ENCODE peak calls at places on chromosome 20, in seven cellular contexts. A is stomach, V is right lobe of liver, F is ovary, T is sigmoid colon, Q is GM12892, I is NB4. K is an unnamed sample.

GRCh38 chr20:46823271-46823747 is 71.3 kb upstream of the EYA2 start:
- DNase-seq in A (peak), V (peak), F (no peak), T (no peak), Q (no peak), I (no peak), K (no peak)

GRCh38 chr20:24643731-24644130 is 174.3 kb downstream of the SYNDIG1 start:
- DNase-seq in A (no peak), V (no peak), F (no peak), T (no peak), Q (no peak), I (no peak), K (no peak)

GRCh38 chr20:48928832-48929725 is 7.6 kb downstream of the ARFGEF2 start:
- DNase-seq in A (no peak), V (no peak), F (peak), T (no peak), Q (no peak), I (no peak), K (no peak)

GRCh38 chr20:17017232-17017631 is 209.6 kb upstream of the PCSK2 start:
- DNase-seq in A (no peak), V (no peak), F (no peak), T (no peak), Q (no peak), I (no peak), K (no peak)

GRCh38 chr20:25418779-25419178 is 11.3 kb downstream of the GINS1 start:
- DNase-seq in A (no peak), V (no peak), F (no peak), T (no peak), Q (no peak), I (no peak), K (no peak)

GRCh38 chr20:46984391-46984790 is 89.7 kb downstream of the EYA2 start:
- DNase-seq in A (peak), V (no peak), F (no peak), T (no peak), Q (no peak), I (no peak), K (no peak)

GRCh38 chr20:38283236-38283635 is 20.7 kb upstream of the BPI start:
- DNase-seq in A (no peak), V (no peak), F (no peak), T (peak), Q (no peak), I (no peak), K (no peak)

GRCh38 chr20:34797012-34797720 is 28.3 kb downstream of the NCOA6 start:
- DNase-seq in A (no peak), V (no peak), F (no peak), T (no peak), Q (no peak), I (no peak), K (peak)

GRCh38 chr20:59827138-59828056 is 106.0 kb downstream of the SYCP2 start:
- DNase-seq in A (no peak), V (no peak), F (no peak), T (peak), Q (no peak), I (no peak), K (no peak)

GRCh38 chr20:49913399-49914047 is 1.8 kb downstream of the SPATA2 start:
- DNase-seq in A (no peak), V (peak), F (no peak), T (no peak), Q (no peak), I (no peak), K (no peak)

GRCh38 chr20:42634096-42634495 is 555.6 kb downstream of the PTPRT start:
- DNase-seq in A (no peak), V (no peak), F (no peak), T (no peak), Q (no peak), I (no peak), K (no peak)

GRCh38 chr20:63567382-63568169 is 6.5 kb downstream of the HELZ2 start:
- DNase-seq in A (peak), V (no peak), F (no peak), T (no peak), Q (peak), I (peak), K (no peak)

GRCh38 chr20:37803476-37804307 is 99.2 kb upstream of the VSTM2L start:
- DNase-seq in A (no peak), V (no peak), F (no peak), T (no peak), Q (peak), I (peak), K (no peak)

GRCh38 chr20:57664476-57664875 is 44.2 kb upstream of the ZBP1 start:
- DNase-seq in A (no peak), V (peak), F (no peak), T (peak), Q (no peak), I (no peak), K (no peak)

GRCh38 chr20:1866834-1867233 is 28.4 kb upstream of the SIRPA start:
- DNase-seq in A (no peak), V (no peak), F (no peak), T (no peak), Q (no peak), I (no peak), K (no peak)

GRCh38 chr20:472889-473292 is 10.6 kb upstream of the TBC1D20 start:
- DNase-seq in A (no peak), V (no peak), F (no peak), T (no peak), Q (no peak), I (no peak), K (no peak)

GRCh38 chr20:12762725-12763124 is 246.0 kb upstream of the SPTLC3 start:
- DNase-seq in A (no peak), V (no peak), F (no peak), T (no peak), Q (no peak), I (no peak), K (no peak)

GRCh38 chr20:48599748-48600469 is 227.9 kb downstream of the PREX1 start:
- DNase-seq in A (no peak), V (peak), F (no peak), T (peak), Q (no peak), I (no peak), K (no peak)

GRCh38 chr20:9280654-9281053 is 211.8 kb downstream of the PLCB4 start:
- DNase-seq in A (no peak), V (no peak), F (no peak), T (no peak), Q (no peak), I (no peak), K (no peak)

GRCh38 chr20:49276201-49276894 is 1.5 kb downstream of the ZNFX1 start:
- DNase-seq in A (no peak), V (no peak), F (no peak), T (no peak), Q (peak), I (peak), K (peak)

GRCh38 chr20:34863421-34863965 is 9.2 kb downstream of the GGT7 start:
- DNase-seq in A (no peak), V (no peak), F (no peak), T (no peak), Q (no peak), I (no peak), K (no peak)

GRCh38 chr20:11316244-11316643 is 601.4 kb upstream of the BTBD3 start:
- DNase-seq in A (no peak), V (no peak), F (no peak), T (no peak), Q (no peak), I (no peak), K (no peak)

GRCh38 chr20:4160761-4161305 is 145.5 kb upstream of the RNF24 start:
- DNase-seq in A (no peak), V (no peak), F (peak), T (peak), Q (no peak), I (no peak), K (peak)

GRCh38 chr20:3483784-3484183 is 13.0 kb downstream of the ATRN start:
- DNase-seq in A (no peak), V (no peak), F (no peak), T (no peak), Q (no peak), I (no peak), K (no peak)

GRCh38 chr20:24102290-24102689 is 113.7 kb upstream of the GGTLC1 start:
- DNase-seq in A (no peak), V (peak), F (no peak), T (no peak), Q (no peak), I (peak), K (no peak)

GRCh38 chr20:16363832-16364687 is 209.2 kb downstream of the KIF16B start:
- DNase-seq in A (no peak), V (no peak), F (no peak), T (no peak), Q (no peak), I (no peak), K (no peak)

GRCh38 chr20:11716239-11716944 is 201.3 kb upstream of the BTBD3 start:
- DNase-seq in A (no peak), V (no peak), F (no peak), T (no peak), Q (no peak), I (peak), K (peak)

GRCh38 chr20:45489083-45489531 is 19.6 kb downstream of the WFDC2 start:
- DNase-seq in A (no peak), V (no peak), F (no peak), T (no peak), Q (no peak), I (no peak), K (no peak)

GRCh38 chr20:47886454-47887041 is 101.3 kb upstream of the SULF2 start:
- DNase-seq in A (no peak), V (peak), F (no peak), T (no peak), Q (no peak), I (no peak), K (no peak)

GRCh38 chr20:48069626-48070025 is 284.3 kb upstream of the SULF2 start:
- DNase-seq in A (no peak), V (no peak), F (no peak), T (no peak), Q (no peak), I (no peak), K (no peak)

GRCh38 chr20:11919046-11919445 is 1.4 kb downstream of the BTBD3 start:
- DNase-seq in A (peak), V (no peak), F (no peak), T (no peak), Q (no peak), I (no peak), K (no peak)

GRCh38 chr20:32465092-32465900 is 107.2 kb downstream of the ASXL1 start:
- DNase-seq in A (peak), V (peak), F (peak), T (peak), Q (no peak), I (no peak), K (no peak)

GRCh38 chr20:59705651-59706101 is 101.3 kb downstream of the PHACTR3 start:
- DNase-seq in A (no peak), V (no peak), F (no peak), T (no peak), Q (no peak), I (peak), K (no peak)

GRCh38 chr20:42652261-42652660 is 537.4 kb downstream of the PTPRT start:
- DNase-seq in A (no peak), V (no peak), F (no peak), T (no peak), Q (no peak), I (no peak), K (no peak)

GRCh38 chr20:35368616-35369423 is 43.0 kb downstream of the UQCC1 start:
- DNase-seq in A (no peak), V (no peak), F (no peak), T (no peak), Q (no peak), I (peak), K (no peak)

GRCh38 chr20:62476074-62476838 is 461 bp upstream of the GATA5 start:
- DNase-seq in A (peak), V (no peak), F (no peak), T (no peak), Q (no peak), I (no peak), K (peak)
- TF ChIP-seq POLR2A in A (no peak), V (no peak), F (no peak), T (no peak), Q (no peak), I (no peak), K (no peak)

DNA sequence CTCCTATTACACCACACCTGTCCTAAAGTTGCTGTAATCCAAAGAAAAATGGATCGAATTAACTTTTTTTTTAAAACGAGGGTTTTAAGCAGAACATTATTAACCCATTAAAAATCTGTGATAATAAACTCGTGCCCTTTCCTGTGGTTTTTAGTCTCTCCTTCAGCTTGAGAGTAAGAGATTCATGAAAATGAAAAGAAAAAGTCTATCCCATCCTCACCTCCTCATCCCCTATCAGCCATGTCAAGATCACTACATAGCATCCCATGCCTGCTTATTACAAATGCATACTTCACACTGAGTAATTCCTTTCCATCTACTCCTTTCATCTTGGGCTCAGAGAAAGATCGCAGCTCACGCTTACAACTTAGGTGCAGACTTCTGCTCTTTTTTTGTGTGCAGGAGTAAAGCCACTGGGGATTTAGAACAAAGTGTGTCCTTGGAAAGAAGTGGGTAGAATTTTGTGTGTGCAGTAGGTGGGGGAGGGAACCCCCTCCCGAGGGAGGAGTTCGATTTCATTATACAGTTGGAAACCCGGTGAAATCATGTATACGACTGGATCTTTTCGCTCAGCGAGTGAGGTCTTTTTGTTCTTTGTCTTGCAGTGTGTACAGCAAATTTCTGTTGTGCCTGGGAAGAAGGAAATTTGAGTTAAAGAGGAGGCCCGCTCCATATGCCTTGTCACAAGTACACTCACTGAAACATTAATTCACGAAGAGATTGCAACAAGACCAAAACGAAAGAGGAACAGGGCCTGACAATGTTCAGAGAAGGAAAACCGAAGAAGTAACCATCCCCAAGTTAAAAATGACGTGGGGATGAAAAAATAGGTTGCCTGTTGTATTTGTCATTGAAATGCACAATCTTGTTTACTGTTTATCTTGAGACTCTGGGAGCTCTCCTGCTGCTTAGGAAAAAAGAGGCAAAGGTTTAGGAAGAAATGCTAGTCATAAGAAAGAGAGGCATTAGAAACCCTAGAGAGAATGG is 146.5 kb upstream of the ZNF217 start:
- DNase-seq in A (no peak), V (no peak), F (no peak), T (no peak), Q (no peak), I (peak), K (peak)
- TF ChIP-seq POLR2A in A (no peak), V (no peak), F (no peak), T (no peak), Q (peak), I (no peak), K (no peak)

GRCh38 chr20:51540585-51540984 is 1.9 kb downstream of the NFATC2 start:
- DNase-seq in A (no peak), V (no peak), F (no peak), T (no peak), Q (no peak), I (no peak), K (peak)
- TF ChIP-seq POLR2A in A (no peak), V (no peak), F (no peak), T (no peak), Q (no peak), I (no peak), K (no peak)

GRCh38 chr20:62142252-62143117 is 709 bp downstream of the PSMA7 start:
- DNase-seq in A (peak), V (no peak), F (peak), T (no peak), Q (no peak), I (peak), K (peak)

GRCh38 chr20:62143976-62144825 is 632 bp downstream of the SS18L1 start:
- DNase-seq in A (peak), V (peak), F (peak), T (peak), Q (peak), I (peak), K (peak)

GRCh38 chr20:62145688-62146018 is 2.1 kb downstream of the SS18L1 start:
- DNase-seq in A (no peak), V (no peak), F (no peak), T (no peak), Q (no peak), I (no peak), K (no peak)

GRCh38 chr20:62141397-62142251 is 1.6 kb downstream of the PSMA7 start:
- DNase-seq in A (no peak), V (no peak), F (no peak), T (no peak), Q (no peak), I (peak), K (no peak)

GRCh38 chr20:62143118-62143975 is at the start of the genes PSMA7 and SS18L1:
- DNase-seq in A (peak), V (peak), F (peak), T (peak), Q (peak), I (peak), K (peak)
- TF ChIP-seq POLR2A in A (no peak), V (peak), F (peak), T (peak), Q (peak), I (peak), K (peak)

K was measured in erythroblast.